ENCODE peak calls at places on chromosomes 7 and 10, in ten cellular contexts. Q is epithelial cell of prostate; F is cardiac muscle cell; O is keratinocyte; E is sigmoid colon; U is tibial nerve; B is brain microvascular endothelial cell; J is upper lobe of right lung; Z is CD8-positive, alpha-beta T cell; Y is esophagus muscularis mucosa. N is an unnamed sample.

GRCh38 chr7:18583305-18583704 is 87.8 kb downstream of the HDAC9 start:
- DNase-seq in O (no peak), F (peak), J (no peak), B (peak), Z (no peak), E (no peak), U (no peak), Y (no peak), Q (no peak), N (no peak)

GRCh38 chr10:121594623-121595320 is 3.5 kb downstream of the FGFR2 start:
- DNase-seq in J (no peak), O (no peak), B (no peak), U (no peak), Z (no peak), Q (no peak), F (no peak), E (peak), Y (no peak), N (no peak)

GRCh38 chr7:39084344-39084743 is 106.6 kb downstream of the POU6F2 start:
- DNase-seq in B (no peak), Y (no peak), Z (no peak), F (no peak), Q (no peak), E (no peak), O (no peak), U (no peak), J (no peak), N (no peak)

GRCh38 chr10:13816195-13816926 is 229.6 kb downstream of the PRPF18 start:
- DNase-seq in Q (no peak), J (peak), U (peak), F (no peak), E (peak), Z (no peak), O (no peak), B (peak), Y (no peak), N (no peak)

GRCh38 chr7:150947761-150948680 is 30.1 kb downstream of the KCNH2 start:
- DNase-seq in O (no peak), B (no peak), E (peak), U (no peak), F (no peak), Q (no peak), J (peak), Y (no peak), Z (no peak), N (no peak)

GRCh38 chr10:32408690-32409089 is 37.2 kb upstream of the CCDC7 start:
- DNase-seq in F (peak), B (no peak), Q (no peak), E (no peak), Z (no peak), O (no peak), Y (no peak), J (no peak), U (no peak), N (no peak)

GRCh38 chr10:72819053-72819452 is 74.5 kb upstream of the OIT3 start:
- DNase-seq in B (no peak), Y (no peak), U (no peak), E (no peak), Z (no peak), J (no peak), Q (no peak), O (no peak), F (no peak), N (no peak)

GRCh38 chr7:90383422-90383821 is 19.8 kb upstream of the CLDN12 start:
- DNase-seq in E (no peak), Z (no peak), Q (no peak), J (no peak), O (no peak), F (no peak), U (no peak), Y (no peak), B (no peak), N (no peak)

GRCh38 chr10:70778267-70778924 is 6.8 kb downstream of the TBATA start:
- DNase-seq in E (no peak), B (no peak), Y (peak), U (no peak), O (no peak), Q (no peak), F (no peak), J (no peak), Z (no peak), N (no peak)

GRCh38 chr10:31099664-31100063 is 68.0 kb upstream of the ZNF438 start:
- DNase-seq in F (no peak), J (no peak), Z (no peak), E (no peak), O (peak), Y (no peak), U (no peak), Q (peak), B (no peak), N (no peak)

GRCh38 chr7:37438879-37439278 is 9.8 kb downstream of the ELMO1 start:
- DNase-seq in Q (no peak), E (no peak), O (no peak), F (no peak), Y (no peak), Z (no peak), U (no peak), B (no peak), J (no peak), N (no peak)

GRCh38 chr7:4725014-4725951 is 43.2 kb downstream of the FOXK1 start:
- DNase-seq in Y (peak), F (peak), B (peak), J (peak), Z (peak), Q (no peak), U (peak), O (no peak), E (peak), N (no peak)

GRCh38 chr10:102064868-102065560 is at the start of gene HPS6:
- DNase-seq in Z (peak), Y (peak), Q (peak), B (peak), O (peak), E (peak), F (peak), U (peak), J (peak), N (peak)

GRCh38 chr7:157671358-157672255 is 334.8 kb downstream of the DNAJB6 start:
- DNase-seq in E (peak), Y (no peak), Q (no peak), O (no peak), Z (no peak), B (no peak), F (no peak), U (no peak), J (no peak), N (no peak)

GRCh38 chr7:90797596-90797995 is 201.5 kb downstream of the CDK14 start:
- DNase-seq in Y (no peak), F (no peak), Z (no peak), O (no peak), U (no peak), E (no peak), Q (no peak), J (no peak), B (peak), N (no peak)

GRCh38 chr7:27245798-27246691 is 3.4 kb downstream of the EVX1 start:
- DNase-seq in Q (no peak), U (no peak), F (no peak), J (no peak), E (no peak), Y (no peak), B (no peak), Z (no peak), O (no peak), N (no peak)

GRCh38 chr7:50069613-50070012 is 23.4 kb downstream of the ZPBP start:
- DNase-seq in J (no peak), U (peak), O (no peak), Q (no peak), B (no peak), Z (peak), E (peak), Y (no peak), F (no peak), N (no peak)

GRCh38 chr7:37920619-37921339 is at the start of gene EPDR1:
- DNase-seq in Q (no peak), Y (no peak), Z (peak), U (peak), B (peak), E (peak), J (peak), O (no peak), F (peak), N (no peak)

GRCh38 chr7:132386249-132386681 is 190.0 kb downstream of the PLXNA4 start:
- DNase-seq in E (no peak), J (no peak), F (peak), U (peak), Z (no peak), Y (no peak), B (no peak), O (no peak), Q (no peak), N (no peak)

GRCh38 chr10:32105782-32106382 is 49.7 kb upstream of the KIF5B start:
- DNase-seq in E (no peak), Z (no peak), Y (no peak), J (no peak), O (no peak), Q (no peak), F (no peak), U (no peak), B (no peak), N (no peak)

GRCh38 chr7:24756545-24756988 is 697 bp downstream of the GSDME start:
- DNase-seq in F (peak), J (no peak), U (no peak), O (no peak), Z (peak), Q (no peak), E (no peak), B (no peak), Y (no peak), N (no peak)

GRCh38 chr7:140607441-140607989 is 33.1 kb downstream of the DENND2A start:
- DNase-seq in Y (no peak), B (no peak), U (no peak), J (peak), E (peak), Q (no peak), F (no peak), O (no peak), Z (no peak), N (no peak)

GRCh38 chr10:113047605-113047962 is 97.5 kb downstream of the TCF7L2 start:
- DNase-seq in E (peak), Q (no peak), F (no peak), Z (no peak), Y (no peak), J (no peak), O (no peak), U (no peak), B (no peak), N (no peak)

GRCh38 chr7:70634610-70635068 is 497.3 kb upstream of the GALNT17 start:
- DNase-seq in Z (no peak), O (no peak), E (no peak), Q (no peak), U (no peak), B (peak), F (no peak), Y (no peak), J (no peak), N (no peak)

GRCh38 chr10:93061594-93062498 is 1.2 kb downstream of the CYP26C1 start:
- DNase-seq in Y (peak), F (no peak), J (no peak), Q (no peak), Z (no peak), B (no peak), U (no peak), O (no peak), E (no peak), N (no peak)

GRCh38 chr7:5649658-5650057 is 131.8 kb downstream of the RNF216 start:
- DNase-seq in E (no peak), U (no peak), F (no peak), J (no peak), Z (no peak), Y (no peak), O (no peak), Q (no peak), B (no peak), N (no peak)

GRCh38 chr10:3439183-3439582 is 266.6 kb upstream of the PITRM1 start:
- DNase-seq in Y (no peak), F (no peak), Z (no peak), E (no peak), J (no peak), B (no peak), O (no peak), Q (no peak), U (no peak), N (no peak)

GRCh38 chr10:44756235-44756634 is 154.9 kb upstream of the TMEM72 start:
- DNase-seq in E (no peak), B (peak), Q (peak), U (no peak), F (no peak), O (no peak), J (no peak), Z (no peak), Y (no peak), N (no peak)

DNA sequence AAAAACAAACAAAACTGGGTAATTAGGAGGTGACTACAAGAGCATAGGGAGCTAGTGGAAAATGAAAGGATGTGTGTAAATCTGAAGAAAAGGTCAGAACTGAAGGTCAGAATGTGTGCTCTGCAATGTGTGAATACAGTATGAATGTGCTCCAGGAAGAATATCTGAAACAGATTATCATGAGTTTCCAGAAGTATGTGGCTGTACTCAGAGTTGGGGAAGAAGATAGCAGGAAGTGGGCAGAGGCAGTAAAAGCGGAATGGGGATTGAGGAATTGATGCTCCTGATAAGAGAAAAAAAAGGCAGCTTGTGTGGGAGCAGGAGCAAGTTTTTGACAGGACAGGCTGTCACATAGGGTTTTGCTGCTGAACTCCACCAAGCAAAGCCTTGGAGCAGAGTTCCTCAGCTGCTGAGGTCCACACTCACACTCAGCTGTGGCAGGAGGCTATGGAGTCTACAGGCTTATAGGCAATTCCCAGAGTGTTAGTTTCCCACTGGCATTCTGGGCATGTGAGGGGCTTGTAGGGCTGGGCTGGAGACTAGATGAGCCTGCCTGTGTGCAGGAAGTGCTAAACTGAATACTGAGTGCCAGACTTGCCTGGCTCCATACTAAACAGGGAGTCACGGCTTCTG is 22.9 kb downstream of the H2AZ2 start:
- DNase-seq in Z (no peak), U (no peak), E (no peak), F (no peak), B (no peak), O (no peak), Y (no peak), J (no peak), Q (no peak), N (no peak)
- H3K27ac ChIP-seq in Z (no peak), U (no peak), E (no peak), F (peak), B (no peak), O (no peak), Y (no peak), J (no peak), Q (no peak), N (no peak)

GRCh38 chr10:63146503-63146902 is 13.4 kb downstream of the NRBF2 start:
- DNase-seq in O (no peak), Z (no peak), J (no peak), Q (no peak), B (no peak), U (no peak), F (no peak), Y (no peak), E (no peak), N (no peak)
- H3K27ac ChIP-seq in O (no peak), Z (no peak), J (peak), Q (no peak), B (no peak), U (no peak), F (no peak), Y (no peak), E (no peak), N (no peak)

DNA sequence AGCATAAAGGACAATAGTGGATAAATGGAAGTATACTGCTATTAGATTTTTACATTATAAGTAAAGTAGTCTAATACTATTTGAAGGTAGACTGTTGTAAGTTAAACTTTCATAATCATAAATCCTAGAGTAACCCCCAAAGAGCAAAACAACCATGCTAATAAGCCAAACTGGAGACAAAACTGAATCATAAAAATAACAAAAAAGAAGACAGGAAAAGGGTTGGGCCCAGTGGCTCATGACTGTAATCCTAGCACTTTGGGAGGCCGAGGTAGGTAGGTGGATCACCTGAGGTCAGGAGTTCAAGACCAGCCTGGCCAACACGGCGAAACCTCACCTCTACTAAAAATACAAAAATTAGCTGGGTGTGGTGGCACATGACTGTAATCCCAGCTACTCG is 9.7 kb downstream of the CACUL1 start:
- DNase-seq in J (no peak), U (no peak), E (no peak), Y (no peak), O (no peak), Q (no peak), Z (no peak), B (no peak), F (no peak), N (no peak)
- H3K27ac ChIP-seq in J (no peak), U (no peak), E (no peak), Y (no peak), O (peak), Q (no peak), Z (no peak), B (no peak), F (no peak), N (no peak)

GRCh38 chr10:124697837-124698559 is 46.2 kb downstream of the FAM53B start:
- DNase-seq in O (no peak), Z (no peak), Q (no peak), F (no peak), E (no peak), U (no peak), J (peak), Y (no peak), B (no peak), N (peak)

GRCh38 chr10:124698560-124699470 is 45.4 kb downstream of the FAM53B start:
- DNase-seq in Q (no peak), B (no peak), J (peak), O (no peak), Y (no peak), E (no peak), Z (no peak), U (no peak), F (no peak), N (no peak)

GRCh38 chr10:124700293-124701037 is 43.7 kb downstream of the FAM53B start:
- DNase-seq in U (no peak), J (no peak), F (no peak), Y (no peak), Q (no peak), Z (no peak), O (no peak), B (no peak), E (no peak), N (no peak)

GRCh38 chr10:124701038-124701365 is 43.2 kb downstream of the FAM53B start:
- DNase-seq in J (no peak), Q (no peak), O (no peak), F (no peak), Z (no peak), U (no peak), E (no peak), Y (no peak), B (no peak), N (no peak)

GRCh38 chr10:124699471-124700292 is 44.5 kb downstream of the FAM53B start:
- DNase-seq in Q (no peak), J (no peak), Y (no peak), O (no peak), E (no peak), U (no peak), B (no peak), F (no peak), Z (no peak), N (no peak)
- H3K27ac ChIP-seq in Q (no peak), J (peak), Y (peak), O (no peak), E (no peak), U (peak), B (no peak), F (no peak), Z (no peak), N (no peak)

GRCh38 chr7:76294344-76295024 is 8.0 kb upstream of the HSPB1 start:
- DNase-seq in Z (no peak), Q (peak), U (peak), J (peak), O (no peak), E (peak), Y (peak), B (peak), F (peak), N (no peak)
- H3K27ac ChIP-seq in Z (no peak), Q (peak), U (peak), J (peak), O (peak), E (peak), Y (peak), B (peak), F (peak), N (no peak)

DNA sequence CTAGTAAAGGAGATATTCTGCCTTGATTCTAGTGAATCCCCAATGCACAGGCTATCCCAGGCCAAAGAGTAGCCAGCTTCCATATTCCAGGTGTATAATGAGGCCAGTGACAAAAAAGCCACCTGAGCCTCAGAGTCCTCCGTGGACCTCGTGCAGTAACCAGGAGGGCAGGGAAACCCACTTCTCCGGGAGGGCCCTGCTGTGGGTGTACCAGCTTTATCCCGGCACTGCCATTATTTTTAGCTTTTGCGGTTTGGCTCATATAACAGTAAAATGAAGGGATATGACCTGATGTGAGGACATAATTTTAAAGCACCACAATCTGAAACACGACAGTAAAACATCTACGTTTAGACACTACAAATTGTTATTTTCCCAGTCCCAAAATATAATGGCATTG is 109.0 kb downstream of the SVIL start:
- DNase-seq in E (no peak), B (no peak), J (no peak), O (no peak), F (no peak), Z (no peak), Y (no peak), U (no peak), Q (no peak), N (no peak)
- H3K27ac ChIP-seq in E (no peak), B (no peak), J (no peak), O (no peak), F (peak), Z (no peak), Y (peak), U (no peak), Q (no peak), N (no peak)

GRCh38 chr10:69229565-69229886 is 9.4 kb downstream of the HKDC1 start:
- DNase-seq in Z (no peak), F (no peak), Y (no peak), O (no peak), B (no peak), U (no peak), E (no peak), J (no peak), Q (no peak), N (no peak)
- H3K27ac ChIP-seq in Z (peak), F (no peak), Y (no peak), O (no peak), B (no peak), U (peak), E (no peak), J (no peak), Q (no peak), N (no peak)

N was measured in CD4-positive, alpha-beta T cell.